ENCODE peak calls at places on chromosome 18, in seven cellular contexts. G, F, E, Y, L, C and U are unnamed samples.

GRCh38 chr18:41940506-41941215 is 14.4 kb upstream of the PIK3C3 start:
- DNase-seq in F (no peak), C (no peak), E (no peak), G (no peak), Y (peak), L (no peak), U (no peak)

GRCh38 chr18:59502222-59502898 is 143.3 kb upstream of the LMAN1 start:
- DNase-seq in C (no peak), Y (peak), F (no peak), G (no peak), E (no peak), L (no peak), U (no peak)

GRCh38 chr18:34942276-34942675 is 98.9 kb upstream of the MAPRE2 start:
- DNase-seq in E (no peak), L (no peak), G (no peak), C (no peak), F (no peak), Y (no peak), U (no peak)

GRCh38 chr18:64082054-64082453 is 66.8 kb downstream of the LINC00305 start:
- DNase-seq in L (no peak), G (no peak), Y (no peak), C (no peak), F (no peak), E (no peak), U (no peak)

GRCh38 chr18:3246636-3247242 is 862 bp upstream of the MYL12A start:
- DNase-seq in Y (peak), F (peak), E (no peak), L (no peak), G (no peak), C (peak), U (peak)

GRCh38 chr18:7524786-7525185 is 42.3 kb upstream of the PTPRM start:
- DNase-seq in F (no peak), G (no peak), E (no peak), C (no peak), Y (no peak), L (no peak), U (no peak)

GRCh38 chr18:66558773-66559172 is 45.1 kb downstream of the CDH19 start:
- DNase-seq in F (no peak), Y (no peak), E (no peak), G (no peak), L (no peak), C (no peak), U (no peak)

GRCh38 chr18:24429188-24429587 is 2.7 kb downstream of the IMPACT start:
- DNase-seq in E (no peak), F (no peak), L (no peak), Y (no peak), G (no peak), C (no peak), U (no peak)

GRCh38 chr18:53664575-53664974 is 559.9 kb downstream of the MBD2 start:
- DNase-seq in C (no peak), G (no peak), L (no peak), F (no peak), E (no peak), Y (no peak), U (no peak)

GRCh38 chr18:32877371-32877770 is 104.5 kb upstream of the KLHL14 start:
- DNase-seq in Y (no peak), F (no peak), C (no peak), E (no peak), L (no peak), G (no peak), U (no peak)

GRCh38 chr18:9719421-9719981 is 11.4 kb downstream of the RAB31 start:
- DNase-seq in Y (no peak), L (no peak), F (no peak), G (no peak), E (no peak), C (no peak), U (no peak)

GRCh38 chr18:39773656-39774055 is 2181.4 kb upstream of the PIK3C3 start:
- DNase-seq in F (no peak), L (no peak), G (no peak), E (no peak), Y (no peak), C (no peak), U (no peak)

GRCh38 chr18:41391616-41392610 is 563.1 kb upstream of the PIK3C3 start:
- DNase-seq in C (peak), E (no peak), L (no peak), Y (peak), G (peak), F (peak), U (peak)

GRCh38 chr18:74230922-74231714 is 60.6 kb downstream of the CYB5A start:
- DNase-seq in G (no peak), C (no peak), Y (no peak), F (no peak), E (no peak), L (no peak), U (no peak)
- TF ChIP-seq CTCF in G (no peak), C (no peak), Y (no peak), F (no peak), E (no peak), L (no peak), U (no peak)

GRCh38 chr18:23249348-23249747 is 114.1 kb downstream of the CABLES1 start:
- DNase-seq in L (no peak), G (no peak), E (no peak), F (no peak), Y (no peak), C (no peak), U (no peak)

GRCh38 chr18:23247363-23247762 is 112.1 kb downstream of the CABLES1 start:
- DNase-seq in G (no peak), F (no peak), Y (no peak), C (no peak), E (no peak), L (no peak), U (no peak)

GRCh38 chr18:23245461-23245860 is 110.2 kb downstream of the CABLES1 start:
- DNase-seq in G (no peak), F (no peak), E (no peak), Y (no peak), L (no peak), C (no peak), U (no peak)

GRCh38 chr18:23248826-23249225 is 113.5 kb downstream of the CABLES1 start:
- DNase-seq in L (no peak), E (no peak), C (no peak), Y (no peak), F (no peak), G (no peak), U (no peak)

DNA sequence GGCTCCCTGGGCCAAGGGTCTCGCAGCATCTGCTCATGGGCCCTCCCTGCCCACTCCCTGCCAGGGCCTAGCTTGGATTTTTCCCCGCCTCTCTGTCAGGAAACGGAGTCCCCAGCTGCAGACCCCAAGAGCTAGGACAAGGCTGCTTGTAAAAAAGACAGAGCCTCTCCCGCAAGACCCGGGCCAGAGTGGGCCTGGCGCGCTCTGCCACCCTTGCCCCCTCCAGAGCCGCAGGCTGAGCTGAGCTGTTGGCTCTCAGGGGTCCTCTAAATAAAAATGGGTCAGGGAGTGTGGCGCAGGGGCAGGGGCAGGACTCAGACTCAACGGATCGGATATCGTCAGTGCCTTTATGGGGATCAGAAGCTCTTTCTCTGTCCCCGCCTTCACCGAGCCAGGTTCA is 112.6 kb downstream of the CABLES1 start:
- DNase-seq in G (no peak), F (no peak), Y (no peak), E (no peak), L (no peak), C (no peak), U (no peak)
- TF ChIP-seq CTCF in G (no peak), F (no peak), Y (no peak), E (no peak), L (no peak), C (no peak), U (no peak)

GRCh38 chr18:46462523-46462922 is 194.5 kb downstream of the LOXHD1 start:
- DNase-seq in L (no peak), C (no peak), G (no peak), E (no peak), Y (no peak), F (no peak), U (no peak)

GRCh38 chr18:46466236-46467160 is 190.5 kb downstream of the LOXHD1 start:
- DNase-seq in E (no peak), Y (no peak), C (no peak), G (no peak), L (no peak), F (no peak), U (no peak)

GRCh38 chr18:46468431-46469180 is 188.4 kb downstream of the LOXHD1 start:
- DNase-seq in F (no peak), L (no peak), C (no peak), G (no peak), Y (no peak), E (no peak), U (no peak)

GRCh38 chr18:46461993-46462392 is 195.0 kb downstream of the LOXHD1 start:
- DNase-seq in Y (no peak), C (no peak), L (no peak), F (no peak), G (no peak), E (no peak), U (no peak)

GRCh38 chr18:46464926-46465655 is 191.9 kb downstream of the LOXHD1 start:
- DNase-seq in E (no peak), C (no peak), Y (no peak), F (no peak), L (no peak), G (no peak), U (no peak)
- TF ChIP-seq CTCF in E (no peak), C (peak), Y (no peak), F (no peak), L (peak), G (no peak), U (no peak)

DNA sequence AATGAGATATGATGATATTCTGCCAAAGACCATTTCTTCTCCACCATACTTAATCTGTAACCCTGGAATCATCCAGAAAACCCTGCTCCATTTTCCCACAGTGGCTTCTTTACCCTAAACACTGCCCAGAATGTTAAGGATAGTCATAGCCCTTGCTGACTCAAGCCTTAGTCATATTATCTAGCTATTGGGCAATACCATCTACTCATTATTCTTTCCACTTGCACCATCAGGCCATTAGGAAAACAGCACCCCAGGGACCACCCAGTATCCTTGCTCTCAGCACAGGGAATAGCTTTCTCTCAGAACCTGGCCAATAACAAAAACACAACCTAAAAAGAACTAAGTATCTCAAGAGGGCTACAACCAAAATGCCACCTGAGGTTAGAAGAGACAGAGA is 445.7 kb upstream of the SLC14A2 start:
- DNase-seq in E (no peak), Y (no peak), F (no peak), C (no peak), L (no peak), G (no peak), U (no peak)
- TF ChIP-seq CTCF in E (no peak), Y (no peak), F (no peak), C (no peak), L (peak), G (no peak), U (no peak)

GRCh38 chr18:44900627-44901026 is 219.9 kb downstream of the SETBP1 start:
- DNase-seq in Y (no peak), G (no peak), F (no peak), L (no peak), E (no peak), C (no peak), U (no peak)

GRCh38 chr18:44903327-44903726 is 222.6 kb downstream of the SETBP1 start:
- DNase-seq in L (no peak), E (no peak), G (no peak), Y (no peak), C (no peak), F (no peak), U (no peak)

GRCh38 chr18:44898536-44898935 is 217.8 kb downstream of the SETBP1 start:
- DNase-seq in Y (no peak), F (no peak), G (no peak), C (no peak), L (no peak), E (no peak), U (no peak)

GRCh38 chr18:44899832-44900231 is 219.1 kb downstream of the SETBP1 start:
- DNase-seq in G (no peak), E (no peak), Y (no peak), F (no peak), C (no peak), L (no peak), U (no peak)

DNA sequence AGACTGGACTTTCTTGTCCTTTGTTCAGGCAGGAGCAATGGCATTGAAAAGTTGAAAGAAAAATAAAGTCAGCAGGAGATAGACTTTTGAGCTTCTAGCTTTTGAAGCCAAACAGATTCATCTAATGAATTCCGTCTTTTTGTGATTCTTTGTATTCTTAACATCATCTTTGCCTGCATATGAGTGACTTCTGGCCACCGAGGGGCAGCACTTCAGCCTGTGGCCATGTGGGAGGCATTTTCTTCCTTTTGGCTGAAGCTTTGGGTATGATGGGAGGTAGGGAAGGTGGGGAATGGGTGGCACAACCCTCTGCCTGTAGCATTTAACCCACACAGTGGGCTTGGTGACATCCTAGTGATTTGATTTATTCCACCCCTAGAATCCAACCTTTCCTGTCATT is 220.6 kb downstream of the SETBP1 start:
- DNase-seq in G (no peak), E (no peak), Y (no peak), L (no peak), C (no peak), F (peak), U (no peak)
- TF ChIP-seq CTCF in G (no peak), E (no peak), Y (no peak), L (peak), C (no peak), F (no peak), U (no peak)

DNA sequence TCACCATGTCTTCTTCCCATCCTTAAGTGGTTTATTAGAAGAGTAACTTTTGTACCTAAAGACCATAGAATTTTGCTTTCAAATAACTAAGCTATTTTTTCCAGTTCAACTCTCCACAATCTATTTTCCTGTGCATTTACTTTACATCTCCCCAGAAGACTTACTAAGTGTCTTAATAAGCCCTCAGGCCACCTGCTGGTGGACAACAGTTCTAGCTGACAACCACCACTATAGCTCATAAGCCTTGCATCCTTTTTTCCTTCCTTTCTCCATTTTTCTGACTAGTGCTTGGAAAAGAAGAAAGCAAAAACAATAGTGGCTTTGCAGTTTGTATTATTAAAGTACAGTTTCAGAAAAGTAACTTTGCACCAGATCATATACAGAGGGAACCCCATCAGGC is 149.5 kb upstream of the TMEM200C start:
- DNase-seq in E (no peak), Y (no peak), F (no peak), C (no peak), G (no peak), L (no peak), U (no peak)
- TF ChIP-seq CTCF in E (no peak), Y (peak), F (no peak), C (no peak), G (no peak), L (no peak), U (no peak)

GRCh38 chr18:50581517-50581916 is 21.6 kb downstream of the MAPK4 start:
- DNase-seq in F (no peak), L (no peak), C (no peak), Y (no peak), G (no peak), E (no peak), U (no peak)

GRCh38 chr18:50582500-50582899 is 22.6 kb downstream of the MAPK4 start:
- DNase-seq in G (no peak), E (no peak), F (no peak), C (no peak), L (no peak), Y (no peak), U (no peak)

GRCh38 chr18:50590625-50591024 is 30.7 kb downstream of the MAPK4 start:
- DNase-seq in G (no peak), Y (no peak), E (no peak), L (no peak), C (no peak), F (no peak), U (no peak)

DNA sequence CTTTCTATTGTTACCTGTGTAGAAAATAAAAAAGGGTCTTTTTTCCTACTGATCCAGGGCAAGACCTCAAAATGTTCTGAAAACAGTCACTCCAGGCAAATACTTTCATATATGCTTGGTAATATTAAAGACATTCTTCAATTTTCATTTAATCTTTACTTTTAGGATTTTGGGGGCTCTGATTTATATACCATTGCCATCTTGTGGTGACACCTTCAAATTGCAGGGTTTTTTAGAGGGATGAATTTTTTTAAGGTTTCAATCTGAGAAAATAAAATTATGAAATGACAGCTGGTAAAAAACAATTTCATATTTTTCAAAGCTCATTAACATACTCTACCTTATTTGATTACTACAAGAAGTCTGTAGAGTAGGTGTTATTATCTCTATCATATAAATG is 26.8 kb downstream of the MAPK4 start:
- DNase-seq in C (no peak), Y (no peak), E (no peak), G (no peak), F (no peak), L (no peak), U (no peak)
- TF ChIP-seq CTCF in C (no peak), Y (no peak), E (no peak), G (no peak), F (no peak), L (peak), U (no peak)

GRCh38 chr18:79800353-79801180 is 2.8 kb downstream of the KCNG2 start:
- DNase-seq in C (no peak), G (no peak), Y (no peak), F (no peak), L (peak), E (no peak), U (no peak)
- TF ChIP-seq CTCF in C (no peak), G (no peak), Y (no peak), F (no peak), L (no peak), E (no peak), U (no peak)

GRCh38 chr18:49335677-49336076 is 124.8 kb downstream of the DYM start:
- DNase-seq in L (no peak), C (no peak), Y (no peak), F (no peak), E (no peak), G (no peak), U (no peak)
- TF ChIP-seq CTCF in L (peak), C (no peak), Y (no peak), F (no peak), E (no peak), G (no peak), U (peak)